ENCODE peak calls at places on chromosome 18, in nine cellular contexts. K is pancreas; J is CD4-positive, CD25-positive, alpha-beta regulatory T cell; A is GM23338; H is Peyer's patch; C is CD8-positive, alpha-beta memory T cell; L is WERI-Rb-1; U is tibial nerve; R is transverse colon. D is an unnamed sample.

GRCh38 chr18:35024965-35025364 is 16.2 kb upstream of the MAPRE2 start:
- DNase-seq in L (no peak), R (peak; percentile 66), J (no peak), H (no peak), K (peak; percentile 85), C (no peak), U (peak; percentile 55), A (no peak), D (no peak)

GRCh38 chr18:70634576-70635147 is 345.8 kb downstream of the SOCS6 start:
- DNase-seq in U (no peak), K (no peak), R (no peak), L (no peak), H (no peak), A (no peak), J (no peak), C (no peak), D (peak; percentile 32)

GRCh38 chr18:8272254-8272653 is 337.0 kb upstream of the RAB12 start:
- DNase-seq in H (no peak), K (no peak), U (no peak), C (no peak), L (no peak), J (no peak), R (no peak), A (no peak), D (no peak)

GRCh38 chr18:6355789-6356589 is 58.7 kb downstream of the L3MBTL4 start:
- DNase-seq in K (no peak), C (no peak), U (no peak), H (no peak), A (no peak), L (no peak), R (no peak), J (no peak), D (no peak)

GRCh38 chr18:70288851-70289328 is at the start of gene SOCS6:
- DNase-seq in L (peak; percentile 41), K (peak; percentile 62), U (peak; percentile 21), A (peak; percentile 76), C (peak; percentile 5), J (no peak), R (peak; percentile 63), H (no peak), D (peak; percentile 78)

GRCh38 chr18:34158881-34159690 is 65.6 kb downstream of the NOL4 start:
- DNase-seq in L (peak; percentile 82), C (no peak), U (no peak), A (peak; percentile 96), H (no peak), J (no peak), K (peak; percentile 18), R (no peak), D (peak; percentile 90)

GRCh38 chr18:44969214-44969842 is 288.6 kb downstream of the SETBP1 start:
- DNase-seq in R (no peak), C (no peak), J (no peak), L (no peak), U (no peak), A (peak; percentile 5), H (no peak), K (no peak), D (no peak)

GRCh38 chr18:67875057-67875456 is 358.5 kb upstream of the DSEL start:
- DNase-seq in C (no peak), R (no peak), U (no peak), L (no peak), J (no peak), A (no peak), K (no peak), H (no peak), D (no peak)

GRCh38 chr18:31497711-31498449 is at the start of gene DSG2:
- DNase-seq in H (no peak), K (peak; percentile 90), C (no peak), U (no peak), L (peak; percentile 71), R (peak; percentile 92), A (peak; percentile 90), J (no peak), D (peak; percentile 31)

GRCh38 chr18:51278045-51278649 is 80.7 kb upstream of the MEX3C start:
- DNase-seq in K (peak; percentile 23), A (peak; percentile 83), U (no peak), C (no peak), J (no peak), L (peak; percentile 81), H (no peak), R (peak; percentile 21), D (peak; percentile 73)

GRCh38 chr18:35616664-35617423 is 35.3 kb downstream of the GALNT1 start:
- DNase-seq in J (peak; percentile 28), L (no peak), K (no peak), R (peak; percentile 66), A (peak; percentile 48), C (peak; percentile 57), U (no peak), H (peak; percentile 71), D (peak; percentile 2)

GRCh38 chr18:55573386-55573785 is 14.6 kb downstream of the TCF4 start:
- DNase-seq in C (no peak), R (no peak), H (no peak), A (peak; percentile 33), L (no peak), K (no peak), J (no peak), U (no peak), D (no peak)

GRCh38 chr18:78730564-78731422 is 248.8 kb upstream of the SALL3 start:
- DNase-seq in C (no peak), U (no peak), A (no peak), R (no peak), L (peak; percentile 3), K (no peak), J (no peak), H (no peak), D (no peak)

GRCh38 chr18:31976242-31976641 is 33.3 kb upstream of the TRAPPC8 start:
- DNase-seq in H (no peak), J (no peak), C (no peak), K (no peak), U (no peak), R (no peak), A (no peak), L (no peak), D (no peak)

GRCh38 chr18:37567061-37567993 is 1.7 kb upstream of the CELF4 start:
- DNase-seq in J (no peak), U (no peak), A (peak; percentile 28), R (no peak), K (no peak), L (no peak), H (no peak), C (no peak), D (no peak)
- H3K27me3 ChIP-seq in J (peaks cover 17% of the 10 kb centered on the region), U (peaks cover 91% of the 10 kb centered on the region), A (peaks cover 94% of the 10 kb centered on the region), R (peaks cover 89% of the 10 kb centered on the region), K (peaks cover 17% of the 10 kb centered on the region), L (peaks cover 4% of the 10 kb centered on the region), H (no peaks in the 10 kb centered on the region), C (peaks cover 15% of the 10 kb centered on the region), D (peaks cover 96% of the 10 kb centered on the region)

DNA sequence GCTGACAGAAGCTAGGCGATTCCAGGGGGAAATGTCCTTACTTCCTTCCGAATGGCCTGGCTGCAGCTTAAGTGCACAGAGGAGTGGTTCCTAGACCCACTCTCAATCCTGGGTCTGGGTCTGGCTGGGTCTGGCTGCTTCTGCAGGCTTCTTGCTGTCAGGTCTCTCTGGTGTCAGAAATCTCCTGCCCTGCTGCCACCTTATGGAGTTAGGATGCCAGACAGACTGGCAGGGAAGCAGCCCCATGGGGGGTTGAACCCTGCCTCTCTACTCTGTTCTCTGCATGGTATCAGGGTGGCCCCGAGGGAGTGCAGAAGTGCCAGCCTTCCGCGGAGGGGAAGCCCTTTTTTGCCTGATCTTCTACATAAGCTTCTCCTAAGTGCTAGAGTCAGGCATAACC is 89.4 kb downstream of the ZCCHC2 start:
- DNase-seq in J (no peak), R (no peak), L (no peak), C (no peak), A (no peak), U (no peak), H (no peak), K (no peak), D (no peak)
- H3K4me3 ChIP-seq in J (no peak overlapping the region), R (no peak overlapping the region), L (no peak overlapping the region), C (no peak overlapping the region), A (no peak overlapping the region), U (no peak overlapping the region), H (no peak overlapping the region), K (no peak overlapping the region), D (no peak overlapping the region)

GRCh38 chr18:607930-608329 is 11.1 kb downstream of the CLUL1 start:
- DNase-seq in C (no peak), R (no peak), K (no peak), H (no peak), J (no peak), L (no peak), U (no peak), A (no peak), D (no peak)
- H3K27me3 ChIP-seq in C (no peaks in the 10 kb centered on the region), R (no peaks in the 10 kb centered on the region), K (no peaks in the 10 kb centered on the region), H (no peaks in the 10 kb centered on the region), J (peaks cover 2% of the 10 kb centered on the region), L (no peaks in the 10 kb centered on the region), U (no peaks in the 10 kb centered on the region), A (no peaks in the 10 kb centered on the region), D (no peaks in the 10 kb centered on the region)

DNA sequence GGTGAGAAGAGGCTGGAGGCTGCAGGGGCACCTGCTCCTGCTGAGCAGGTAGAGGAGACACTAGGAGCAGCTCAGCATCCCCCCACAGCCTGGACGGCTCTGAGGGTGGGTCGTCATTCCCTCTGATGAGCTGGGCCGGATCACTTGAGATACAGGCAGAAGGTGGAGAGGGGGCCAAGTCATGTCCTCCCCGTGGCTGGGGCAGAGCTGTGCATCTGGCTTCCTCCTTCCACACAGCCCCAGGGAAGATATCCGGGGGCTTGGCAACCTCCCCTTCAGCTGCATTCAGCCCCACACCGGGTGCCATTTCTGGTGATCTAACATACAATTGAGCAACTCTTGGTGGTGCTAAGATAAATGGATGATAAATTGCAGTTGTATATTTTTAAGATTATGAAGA is 236.9 kb downstream of the LDLRAD4 start:
- DNase-seq in K (no peak), U (no peak), C (no peak), R (no peak), A (no peak), H (no peak), L (no peak), J (no peak), D (no peak)
- H3K4me3 ChIP-seq in K (no peak overlapping the region), U (no peak overlapping the region), C (no peak overlapping the region), R (no peak overlapping the region), A (no peak overlapping the region), H (no peak overlapping the region), L (no peak overlapping the region), J (peak overlapping the region; percentile 41), D (no peak overlapping the region)

DNA sequence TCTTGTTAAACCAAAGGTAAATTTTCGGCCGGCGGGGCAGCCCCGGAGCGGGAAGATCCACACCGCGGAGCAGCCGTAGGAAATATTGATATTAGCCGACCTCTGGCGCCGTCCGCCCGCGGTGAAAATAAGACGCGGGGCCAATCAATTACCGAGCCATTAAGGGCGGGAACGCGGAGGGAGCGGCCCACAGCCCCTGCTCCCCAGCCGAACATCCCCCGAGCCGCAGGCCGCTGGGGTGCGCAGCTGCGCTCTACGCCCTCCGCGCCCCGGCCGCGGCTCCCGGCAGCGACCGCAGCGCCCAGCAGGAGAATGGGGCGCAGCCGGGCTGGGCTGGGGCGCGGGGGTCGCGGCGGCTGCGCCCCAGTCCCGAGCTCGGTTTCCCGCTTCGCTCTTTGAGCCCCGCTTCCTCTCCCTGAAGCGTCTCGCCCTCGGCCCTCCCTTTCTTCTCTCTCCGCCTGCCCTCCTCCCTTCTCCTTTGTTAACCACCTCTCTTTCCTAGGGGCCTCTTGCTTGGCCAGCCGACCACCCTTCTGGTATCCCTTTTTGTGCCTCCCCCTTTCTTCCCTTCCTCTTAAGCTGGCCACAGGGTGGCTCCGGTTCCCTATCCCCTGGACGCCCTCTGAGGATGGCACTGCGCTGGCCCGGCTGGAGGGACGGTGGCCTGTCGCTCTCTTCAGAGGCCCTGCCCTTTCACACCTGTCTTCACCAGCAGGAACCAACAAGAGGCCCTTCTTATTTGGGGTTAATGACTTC is 40.9 kb downstream of the CELF4 start:
- DNase-seq in H (no peak), C (no peak), L (no peak), R (no peak), A (peak; percentile 73), U (no peak), J (no peak), K (no peak), D (no peak)
- H3K27me3 ChIP-seq in H (no peaks in the 10 kb centered on the region), C (no peaks in the 10 kb centered on the region), L (no peaks in the 10 kb centered on the region), R (peaks cover 47% of the 10 kb centered on the region), A (peaks cover 30% of the 10 kb centered on the region), U (peaks cover 45% of the 10 kb centered on the region), J (peaks cover 9% of the 10 kb centered on the region), K (peaks cover 3% of the 10 kb centered on the region), D (peaks cover 92% of the 10 kb centered on the region)

D was measured in A673.